ENCODE peak calls at places on chromosomes 4 and X, in nine cellular contexts. K is astrocyte; T is KG1; H is GM03348; I is Daoy; D is stimulated activated CD4-positive, alpha-beta T cell treated with anti-CD3 and anti-CD28 coated beads, Interleukin-4, amount 100 ng/mL, for 4 hours; O is GM23338; E is activated CD4-positive, alpha-beta T cell treated with anti-CD3 and anti-CD28 coated beads, Interleukin-2, amount 50 U/mL, for 48 hours; G is occipital lobe. J is an unnamed sample.
A peak's percentile ranks its signal among the peaks of the same experiment; 100 is the strongest.

GRCh38 chr4:151921811-151922210 is 161.0 kb upstream of the GATB start:
- DNase-seq in I (peak; percentile 23), O (no peak), T (no peak), G (no peak), D (no peak), H (peak; percentile 46), K (peak; percentile 47), E (no peak), J (no peak)

GRCh38 chr4:6782147-6782845 is at the start of gene KIAA0232:
- DNase-seq in K (peak; percentile 93), T (peak; percentile 55), D (peak; percentile 89), O (peak; percentile 95), G (peak; percentile 80), E (peak; percentile 88), H (peak; percentile 99), I (peak; percentile 94), J (peak; percentile 82)

GRCh38 chr4:19187104-19187503 is 1064.6 kb upstream of the SLIT2 start:
- DNase-seq in T (no peak), H (no peak), E (no peak), G (no peak), D (no peak), O (no peak), I (no peak), K (peak; percentile 37), J (no peak)

GRCh38 chrX:41481264-41482109 is 34.3 kb downstream of the NYX start:
- DNase-seq in E (peak; percentile 1), H (peak; percentile 26), O (peak; percentile 67), G (no peak), D (no peak), T (no peak), K (no peak), I (peak; percentile 17), J (no peak)

GRCh38 chr4:96009720-96010119 is 169.8 kb downstream of the PDHA2 start:
- DNase-seq in K (peak; percentile 70), G (no peak), E (no peak), H (no peak), I (no peak), T (no peak), O (peak; percentile 4), D (no peak), J (peak; percentile 23)

GRCh38 chr4:121597346-121597934 is 99.3 kb downstream of the ANXA5 start:
- DNase-seq in E (peak; percentile 5), I (peak; percentile 65), K (peak; percentile 67), G (no peak), H (no peak), T (no peak), O (no peak), D (no peak), J (no peak)

GRCh38 chrX:151974336-151975227 is at the start of gene GABRE:
- DNase-seq in O (peak; percentile 57), I (peak; percentile 60), E (peak; percentile 3), T (no peak), H (peak; percentile 85), K (no peak), D (peak; percentile 1), G (no peak), J (no peak)

GRCh38 chr4:38860788-38861424 is 4.3 kb upstream of the TLR6 start:
- DNase-seq in G (no peak), K (no peak), I (peak; percentile 54), O (peak; percentile 94), T (no peak), D (peak; percentile 44), E (peak; percentile 58), H (peak; percentile 37), J (no peak)

GRCh38 chrX:85026170-85026569 is 22.5 kb downstream of the APOOL start:
- DNase-seq in E (no peak), D (no peak), O (peak; percentile 37), G (no peak), I (no peak), K (no peak), T (no peak), H (no peak), J (no peak)

GRCh38 chr4:3041192-3042142 is 32.9 kb downstream of the HTT-AS start:
- DNase-seq in E (peak; percentile 41), G (no peak), D (peak; percentile 32), T (no peak), O (peak; percentile 51), H (peak; percentile 73), I (peak; percentile 75), K (peak; percentile 35), J (peak; percentile 50)

GRCh38 chr4:40550900-40551546 is 78.6 kb downstream of the RBM47 start:
- DNase-seq in H (peak; percentile 49), O (peak; percentile 55), G (no peak), D (no peak), E (no peak), K (peak; percentile 34), I (peak; percentile 51), T (peak; percentile 75), J (no peak)

GRCh38 chr4:74319506-74319905 is 11.2 kb downstream of the EPGN start:
- DNase-seq in T (no peak), E (no peak), I (peak; percentile 5), G (no peak), K (peak; percentile 23), H (no peak), D (no peak), O (no peak), J (no peak)

GRCh38 chrX:132576945-132577344 is 88.1 kb upstream of the MBNL3 start:
- DNase-seq in K (no peak), G (no peak), H (peak; percentile 1), E (no peak), O (no peak), T (no peak), D (no peak), I (no peak), J (no peak)